ENCODE peak calls at places on chromosomes 6 and 20, in eight cellular contexts. P is breast epithelium, O is GM12891, M is uterus, B is body of pancreas, C is adrenal gland, U is HepG2, X is IMR-90. A is an unnamed sample.

GRCh38 chr6:70657706-70658105 is 10.0 kb upstream of the SMAP1 start:
- DNase-seq in P (no peak), O (no peak), M (no peak), B (no peak), C (no peak), U (no peak), X (no peak), A (no peak)

GRCh38 chr6:22113046-22113766 is 183.6 kb downstream of the PRL start:
- DNase-seq in P (peak), O (no peak), M (peak), B (peak), C (peak), U (no peak), X (peak), A (peak)

GRCh38 chr6:84606860-84607259 is 157.5 kb downstream of the TBX18 start:
- DNase-seq in P (no peak), O (no peak), M (no peak), B (no peak), C (no peak), U (no peak), X (no peak), A (no peak)

GRCh38 chr6:95819939-95820338 is 195.8 kb upstream of the FUT9 start:
- DNase-seq in P (no peak), O (no peak), M (no peak), B (no peak), C (peak), U (no peak), X (no peak), A (no peak)

GRCh38 chr20:34269996-34270627 is 28.9 kb downstream of the ASIP start:
- DNase-seq in P (peak), O (no peak), M (peak), B (peak), C (peak), U (no peak), X (no peak), A (no peak)

GRCh38 chr6:140744648-140745320 is 1370.3 kb upstream of the CITED2 start:
- DNase-seq in P (no peak), O (no peak), M (no peak), B (no peak), C (peak), U (no peak), X (peak), A (no peak)

GRCh38 chr20:9028419-9028818 is 40.5 kb upstream of the PLCB4 start:
- DNase-seq in P (no peak), O (no peak), M (no peak), B (no peak), C (no peak), U (no peak), X (peak), A (no peak)

GRCh38 chr6:148146717-148147116 is 195.9 kb upstream of the SASH1 start:
- DNase-seq in P (no peak), O (no peak), M (no peak), B (no peak), C (no peak), U (no peak), X (peak), A (peak)

GRCh38 chr6:169520104-169520503 is 181.7 kb downstream of the WDR27 start:
- DNase-seq in P (no peak), O (no peak), M (no peak), B (no peak), C (peak), U (no peak), X (peak), A (no peak)

GRCh38 chr6:125832396-125832795 is 41.6 kb downstream of the NCOA7 start:
- DNase-seq in P (no peak), O (no peak), M (no peak), B (no peak), C (no peak), U (no peak), X (no peak), A (no peak)

GRCh38 chr20:6184086-6184485 is 61.3 kb upstream of the FERMT1 start:
- DNase-seq in P (no peak), O (no peak), M (no peak), B (no peak), C (no peak), U (peak), X (no peak), A (no peak)

GRCh38 chr20:51380401-51381385 is 161.8 kb downstream of the NFATC2 start:
- DNase-seq in P (no peak), O (no peak), M (no peak), B (no peak), C (no peak), U (no peak), X (no peak), A (no peak)

GRCh38 chr6:43993881-43994523 is 133.2 kb downstream of the MRPL14 start:
- DNase-seq in P (no peak), O (no peak), M (peak), B (peak), C (no peak), U (no peak), X (no peak), A (no peak)

GRCh38 chr6:145704153-145704781 is 31.1 kb downstream of the EPM2A start:
- DNase-seq in P (no peak), O (no peak), M (no peak), B (no peak), C (no peak), U (no peak), X (peak), A (no peak)

GRCh38 chr6:105363100-105363754 is 39.7 kb downstream of the PREP start:
- DNase-seq in P (no peak), O (no peak), M (no peak), B (no peak), C (no peak), U (no peak), X (peak), A (no peak)

GRCh38 chr20:1700990-1701389 is 43.4 kb upstream of the SIRPG start:
- DNase-seq in P (no peak), O (no peak), M (no peak), B (no peak), C (no peak), U (no peak), X (no peak), A (no peak)

GRCh38 chr6:131023834-131024504 is 39.1 kb downstream of the EPB41L2 start:
- DNase-seq in P (no peak), O (no peak), M (no peak), B (no peak), C (no peak), U (no peak), X (peak), A (no peak)

GRCh38 chr6:116572162-116572561 is 858 bp downstream of the RWDD1 start:
- DNase-seq in P (no peak), O (no peak), M (no peak), B (peak), C (peak), U (peak), X (peak), A (no peak)

GRCh38 chr6:116568111-116568510 is 3.2 kb upstream of the RWDD1 start:
- DNase-seq in P (no peak), O (no peak), M (no peak), B (no peak), C (no peak), U (no peak), X (peak), A (no peak)

GRCh38 chr6:116571683-116572000 is 338 bp downstream of the RWDD1 start:
- DNase-seq in P (no peak), O (no peak), M (no peak), B (no peak), C (no peak), U (no peak), X (no peak), A (no peak)

GRCh38 chr6:116568851-116569755 is 2.2 kb upstream of the RWDD1 start:
- DNase-seq in P (no peak), O (no peak), M (no peak), B (no peak), C (no peak), U (no peak), X (no peak), A (no peak)

GRCh38 chr6:116570856-116571682 is at the start of gene RWDD1:
- DNase-seq in P (peak), O (peak), M (peak), B (peak), C (peak), U (peak), X (peak), A (peak)
- TF ChIP-seq POLR2A in P (peak), O (peak), M (peak), B (peak), C (peak), U (peak), X (peak), A (peak)

GRCh38 chr6:3796396-3796795 is 44.9 kb upstream of the PXDC1 start:
- DNase-seq in P (peak), O (no peak), M (no peak), B (peak), C (peak), U (no peak), X (no peak), A (no peak)
- TF ChIP-seq POLR2A in P (no peak), O (no peak), M (no peak), B (no peak), C (no peak), U (no peak), X (no peak), A (no peak)

GRCh38 chr20:20277772-20278382 is 90.0 kb upstream of the INSM1 start:
- DNase-seq in P (no peak), O (no peak), M (no peak), B (no peak), C (no peak), U (no peak), X (no peak), A (no peak)
- TF ChIP-seq POLR2A in P (no peak), O (no peak), M (no peak), B (no peak), C (no peak), U (no peak), X (no peak), A (no peak)

DNA sequence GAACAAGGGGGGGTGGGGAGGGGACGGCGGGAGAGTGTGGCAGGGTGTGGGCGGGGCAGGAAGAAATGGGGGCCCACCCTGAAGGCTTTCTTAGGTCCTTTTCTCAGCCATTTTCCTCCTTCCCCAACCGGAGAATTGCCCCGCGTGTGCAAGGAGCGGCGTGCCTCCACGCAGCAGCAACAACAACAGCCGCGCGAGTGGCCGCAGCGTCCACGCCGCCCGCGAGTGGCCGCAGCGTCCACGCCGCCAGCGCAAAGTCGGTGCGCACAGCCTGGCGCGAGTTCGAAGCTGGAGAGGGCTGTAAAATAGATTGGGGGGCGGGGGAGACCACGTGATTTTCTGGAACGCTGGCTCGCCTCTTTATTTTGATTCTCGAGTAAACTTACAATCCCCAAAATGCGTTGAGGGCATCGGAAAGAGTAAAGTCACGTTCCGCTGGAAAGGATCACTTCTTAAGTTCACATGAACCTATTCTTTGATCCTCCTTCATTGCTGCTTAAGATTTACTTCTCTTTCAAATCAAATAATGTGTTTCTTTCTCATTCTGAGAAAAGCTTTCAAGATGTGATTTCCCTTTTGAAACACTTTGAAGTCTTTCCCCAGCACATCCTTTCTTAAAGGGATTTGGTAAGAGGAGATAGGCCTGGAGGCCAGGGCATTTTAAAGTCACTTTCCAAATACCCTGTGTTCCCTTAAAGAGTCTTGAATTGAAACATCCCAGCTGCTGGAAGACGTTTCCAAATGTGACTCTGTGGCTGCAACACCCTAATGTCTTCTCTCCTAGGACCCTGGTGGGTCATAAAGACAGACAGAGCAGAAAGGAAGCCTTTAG is 66.7 kb upstream of the ZNF217 start:
- DNase-seq in P (no peak), O (no peak), M (peak), B (no peak), C (peak), U (no peak), X (peak), A (no peak)
- TF ChIP-seq POLR2A in P (no peak), O (no peak), M (no peak), B (no peak), C (no peak), U (no peak), X (no peak), A (no peak)